ENCODE peak calls at places on chromosomes 6 and 20, in nine cellular contexts. N, I, A, Q, S, J, T, W and F are unnamed samples.
A peak's percentile ranks its signal among the peaks of the same experiment; 100 is the strongest.

GRCh38 chr20:9506964-9507369 is 7.4 kb upstream of the LAMP5 start:
- DNase-seq in W (no peak), I (no peak), S (no peak), A (no peak), J (no peak), T (no peak), Q (no peak), N (peak; percentile 52), F (peak; percentile 44)

GRCh38 chr20:46264391-46265266 is 43.7 kb downstream of the CDH22 start:
- DNase-seq in T (no peak), N (no peak), J (no peak), W (peak; percentile 65), A (no peak), Q (no peak), I (no peak), S (no peak), F (no peak)

GRCh38 chr20:45926731-45927070 is 7.8 kb upstream of the PCIF1 start:
- DNase-seq in T (no peak), Q (no peak), W (no peak), J (no peak), I (no peak), S (no peak), N (no peak), A (no peak), F (no peak)

GRCh38 chr6:75353644-75354043 is 69.1 kb upstream of the TMEM30A start:
- DNase-seq in I (no peak), J (no peak), T (no peak), A (no peak), Q (no peak), W (no peak), N (no peak), S (no peak), F (no peak)

GRCh38 chr6:111551521-111552231 is 54.0 kb downstream of the TRAF3IP2 start:
- DNase-seq in W (no peak), J (no peak), N (no peak), I (no peak), Q (no peak), A (no peak), S (no peak), T (no peak), F (no peak)

GRCh38 chr6:26104457-26105108 is 17.4 kb downstream of the HFE start:
- DNase-seq in N (no peak), W (no peak), A (no peak), I (no peak), S (no peak), T (no peak), J (no peak), Q (no peak), F (no peak)

GRCh38 chr6:3918474-3918873 is 69.3 kb downstream of the FAM50B start:
- DNase-seq in W (peak; percentile 12), A (no peak), S (no peak), J (no peak), T (no peak), I (no peak), N (no peak), Q (no peak), F (no peak)

GRCh38 chr20:47660983-47661711 is 124.1 kb downstream of the SULF2 start:
- DNase-seq in J (no peak), N (no peak), A (no peak), S (no peak), T (no peak), W (no peak), I (no peak), Q (no peak), F (no peak)

GRCh38 chr20:29740951-29741593 is 1516.4 kb upstream of the DEFB115 start:
- DNase-seq in J (no peak), Q (no peak), N (no peak), A (no peak), W (no peak), T (no peak), I (no peak), S (no peak), F (no peak)

GRCh38 chr6:42137192-42137753 is 5.1 kb downstream of the C6orf132 start:
- DNase-seq in W (no peak), T (no peak), J (no peak), I (peak; percentile 43), A (no peak), S (no peak), Q (no peak), N (peak; percentile 39), F (no peak)

GRCh38 chr6:72689107-72689954 is 67.5 kb downstream of the KCNQ5 start:
- DNase-seq in N (no peak), Q (no peak), W (no peak), J (peak; percentile 36), I (no peak), S (no peak), A (no peak), T (no peak), F (no peak)

GRCh38 chr6:125307150-125307838 is 5.5 kb upstream of the HDDC2 start:
- DNase-seq in I (peak; percentile 63), W (no peak), S (no peak), J (no peak), N (no peak), A (no peak), Q (no peak), T (no peak), F (no peak)

GRCh38 chr6:52326540-52327364 is 35.2 kb upstream of the PAQR8 start:
- DNase-seq in I (no peak), A (no peak), S (no peak), W (no peak), J (no peak), N (no peak), T (no peak), Q (no peak), F (no peak)

GRCh38 chr6:84135291-84135690 is 92.2 kb downstream of the CEP162 start:
- DNase-seq in T (no peak), S (no peak), W (no peak), Q (no peak), I (no peak), N (no peak), A (no peak), J (no peak), F (no peak)

GRCh38 chr6:85460154-85460950 is 10.5 kb downstream of the NT5E start:
- DNase-seq in A (no peak), J (no peak), T (no peak), I (no peak), S (no peak), Q (no peak), N (no peak), W (no peak), F (no peak)

GRCh38 chr6:136823128-136823660 is 802 bp downstream of the PEX7 start:
- DNase-seq in A (no peak), T (no peak), Q (no peak), J (no peak), S (no peak), I (no peak), N (no peak), W (no peak), F (no peak)

GRCh38 chr20:31712564-31713311 is 9.9 kb downstream of the BCL2L1 start:
- DNase-seq in I (peak; percentile 92), N (peak; percentile 57), T (peak; percentile 88), Q (no peak), S (no peak), W (no peak), J (no peak), A (no peak), F (peak; percentile 87)

GRCh38 chr6:112286010-112286409 is 31.6 kb upstream of the LAMA4 start:
- DNase-seq in I (no peak), T (no peak), Q (no peak), N (no peak), J (no peak), S (no peak), W (no peak), A (peak; percentile 27), F (no peak)

GRCh38 chr20:62501801-62502495 is 26.2 kb upstream of the GATA5 start:
- DNase-seq in N (no peak), I (peak; percentile 74), Q (no peak), T (no peak), A (peak; percentile 61), S (peak; percentile 48), J (no peak), W (no peak), F (no peak)

GRCh38 chr20:671252-672030 is 4.2 kb downstream of the SCRT2 start:
- DNase-seq in W (no peak), I (no peak), A (no peak), T (no peak), S (no peak), N (no peak), Q (no peak), J (no peak), F (no peak)

GRCh38 chr6:79203753-79204253 is 30.7 kb downstream of the HMGN3 start:
- DNase-seq in J (no peak), W (no peak), I (no peak), N (no peak), T (no peak), A (no peak), S (no peak), Q (no peak), F (no peak)

GRCh38 chr6:104256547-104257144 is 603.1 kb downstream of the HACE1 start:
- DNase-seq in A (no peak), N (no peak), S (no peak), W (peak; percentile 42), I (no peak), J (no peak), Q (no peak), T (no peak), F (no peak)

GRCh38 chr6:38131527-38131965 is 312.0 kb downstream of the ZFAND3 start:
- DNase-seq in S (no peak), I (peak; percentile 77), J (no peak), T (no peak), Q (no peak), A (peak; percentile 27), N (no peak), W (no peak), F (no peak)

GRCh38 chr20:36465109-36466080 is 75.9 kb upstream of the MYL9 start:
- DNase-seq in J (no peak), N (no peak), I (peak; percentile 80), Q (no peak), T (no peak), W (no peak), S (no peak), A (peak; percentile 44), F (peak; percentile 68)

GRCh38 chr6:137776786-137777185 is 90.3 kb upstream of the TNFAIP3 start:
- DNase-seq in J (no peak), N (no peak), A (no peak), S (no peak), T (no peak), Q (no peak), W (no peak), I (no peak), F (no peak)

GRCh38 chr6:113630365-113630737 is 226.8 kb upstream of the MARCKS start:
- DNase-seq in T (no peak), W (no peak), I (peak; percentile 69), S (no peak), N (no peak), Q (no peak), J (no peak), A (no peak), F (no peak)

GRCh38 chr20:50515471-50516106 is 5.4 kb downstream of the PTPN1 start:
- DNase-seq in Q (no peak), S (no peak), W (no peak), I (no peak), T (no peak), N (no peak), A (no peak), J (no peak), F (no peak)

GRCh38 chr6:140858381-140858971 is 1274.2 kb upstream of the GJE1 start:
- DNase-seq in N (no peak), Q (no peak), I (peak; percentile 64), T (no peak), S (no peak), W (no peak), J (no peak), A (no peak), F (no peak)

GRCh38 chr6:169978615-169979161 is 227.3 kb downstream of the ERMARD start:
- DNase-seq in I (peak; percentile 83), S (no peak), T (no peak), Q (no peak), J (no peak), W (no peak), N (no peak), A (no peak), F (no peak)